ENCODE peak calls at places on chromosomes 16 and 17, in five cellular contexts. T is GM12878, W is SK-N-SH, U is HepG2, Q is K562. B is an unnamed sample.

GRCh38 chr17:2828396-2829038 is 32.3 kb downstream of the RAP1GAP2 start:
- DNase-seq in T (no peak), W (peak), U (peak), Q (peak), B (peak)

GRCh38 chr17:78788451-78788850 is 6.4 kb upstream of the CYTH1 start:
- DNase-seq in T (no peak), W (no peak), U (no peak), Q (no peak), B (no peak)

GRCh38 chr17:17859909-17860760 is 23.3 kb upstream of the SREBF1 start:
- DNase-seq in T (no peak), W (peak), U (peak), Q (peak), B (no peak)

GRCh38 chr16:27108826-27109665 is 42.3 kb downstream of the C16orf82 start:
- DNase-seq in T (no peak), W (no peak), U (no peak), Q (no peak), B (no peak)

GRCh38 chr17:46160169-46160568 is 33.1 kb downstream of the KANSL1 start:
- DNase-seq in T (no peak), W (no peak), U (no peak), Q (no peak), B (no peak)

GRCh38 chr16:24544640-24545039 is 5.3 kb downstream of the RBBP6 start:
- DNase-seq in T (no peak), W (no peak), U (no peak), Q (no peak), B (no peak)

GRCh38 chr17:82237746-82238561 is 9.1 kb downstream of the SLC16A3 start:
- DNase-seq in T (no peak), W (no peak), U (no peak), Q (no peak), B (no peak)

GRCh38 chr17:62670202-62670821 is 42.8 kb downstream of the MRC2 start:
- DNase-seq in T (no peak), W (peak), U (peak), Q (no peak), B (no peak)

GRCh38 chr17:76524598-76525512 is 12.7 kb downstream of the CYGB start:
- DNase-seq in T (no peak), W (no peak), U (peak), Q (no peak), B (no peak)

GRCh38 chr17:46995841-46996571 is 17.0 kb upstream of the RPRML start:
- DNase-seq in T (no peak), W (no peak), U (no peak), Q (no peak), B (no peak)

GRCh38 chr17:62565817-62566216 is 61.7 kb upstream of the MRC2 start:
- DNase-seq in T (no peak), W (no peak), U (no peak), Q (no peak), B (no peak)

GRCh38 chr17:14409292-14409691 is 108.4 kb downstream of the HS3ST3B1 start:
- DNase-seq in T (no peak), W (no peak), U (no peak), Q (no peak), B (no peak)

GRCh38 chr16:72501739-72502653 is 330.0 kb upstream of the PMFBP1 start:
- DNase-seq in T (peak), W (peak), U (peak), Q (peak), B (peak)

GRCh38 chr16:54142787-54143186 is 143.8 kb downstream of the IRX3 start:
- DNase-seq in T (no peak), W (no peak), U (no peak), Q (no peak), B (no peak)

GRCh38 chr16:1713933-1714332 is 7.9 kb downstream of the MAPK8IP3 start:
- DNase-seq in T (peak), W (no peak), U (no peak), Q (no peak), B (no peak)

GRCh38 chr17:41489531-41489930 is at the start of gene KRT36:
- DNase-seq in T (no peak), W (no peak), U (no peak), Q (no peak), B (no peak)

GRCh38 chr17:9228408-9229159 is 207.3 kb downstream of the NTN1 start:
- DNase-seq in T (no peak), W (no peak), U (no peak), Q (peak), B (no peak)

GRCh38 chr17:77869041-77869595 is 89.4 kb upstream of the TNRC6C start:
- DNase-seq in T (no peak), W (no peak), U (no peak), Q (no peak), B (no peak)

GRCh38 chr17:41428591-41429326 is 4.4 kb upstream of the KRT37 start:
- DNase-seq in T (no peak), W (no peak), U (peak), Q (no peak), B (no peak)

GRCh38 chr17:77609553-77610517 is 348.7 kb upstream of the TNRC6C start:
- DNase-seq in T (peak), W (no peak), U (peak), Q (peak), B (no peak)

DNA sequence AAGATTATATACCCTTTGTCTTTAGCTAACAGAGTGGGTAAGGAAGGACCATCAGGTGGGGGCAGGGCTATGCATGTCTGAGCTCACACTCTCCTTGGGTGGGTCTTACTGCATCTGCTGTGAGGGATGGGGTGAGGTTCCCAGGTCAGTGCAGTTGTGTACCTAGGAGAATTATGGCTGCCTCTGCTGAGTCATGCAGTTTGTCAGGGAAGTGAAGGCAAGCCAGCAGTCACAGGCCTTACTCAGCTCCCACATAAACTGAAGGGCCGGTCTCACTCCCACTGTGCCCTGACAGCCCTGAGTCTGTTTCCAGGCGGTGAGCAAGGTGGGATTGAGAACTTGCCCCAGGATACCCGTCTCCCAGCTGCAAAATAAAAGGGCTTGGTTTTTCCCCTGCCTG is 328.6 kb downstream of the MAP2K6 start:
- DNase-seq in T (no peak), W (no peak), U (no peak), Q (peak), B (no peak)
- TF ChIP-seq JUND in T (no peak), W (no peak), U (no peak), Q (no peak), B (no peak)

GRCh38 chr17:19746517-19746916 is 1.6 kb downstream of the ALDH3A1 start:
- DNase-seq in T (no peak), W (no peak), U (no peak), Q (no peak), B (no peak)

GRCh38 chr17:19743101-19744100 is 4.7 kb downstream of the ALDH3A1 start:
- DNase-seq in T (no peak), W (no peak), U (no peak), Q (no peak), B (no peak)

GRCh38 chr17:19744922-19745757 is 3.0 kb downstream of the ALDH3A1 start:
- DNase-seq in T (no peak), W (peak), U (no peak), Q (peak), B (peak)

GRCh38 chr17:19742495-19742894 is 5.6 kb downstream of the ALDH3A1 start:
- DNase-seq in T (no peak), W (no peak), U (no peak), Q (no peak), B (no peak)

GRCh38 chr17:19744492-19744891 is 3.6 kb downstream of the ALDH3A1 start:
- DNase-seq in T (no peak), W (no peak), U (no peak), Q (no peak), B (peak)
- H3K4me3 ChIP-seq in T (peak), W (peak), U (no peak), Q (no peak), B (peak)

DNA sequence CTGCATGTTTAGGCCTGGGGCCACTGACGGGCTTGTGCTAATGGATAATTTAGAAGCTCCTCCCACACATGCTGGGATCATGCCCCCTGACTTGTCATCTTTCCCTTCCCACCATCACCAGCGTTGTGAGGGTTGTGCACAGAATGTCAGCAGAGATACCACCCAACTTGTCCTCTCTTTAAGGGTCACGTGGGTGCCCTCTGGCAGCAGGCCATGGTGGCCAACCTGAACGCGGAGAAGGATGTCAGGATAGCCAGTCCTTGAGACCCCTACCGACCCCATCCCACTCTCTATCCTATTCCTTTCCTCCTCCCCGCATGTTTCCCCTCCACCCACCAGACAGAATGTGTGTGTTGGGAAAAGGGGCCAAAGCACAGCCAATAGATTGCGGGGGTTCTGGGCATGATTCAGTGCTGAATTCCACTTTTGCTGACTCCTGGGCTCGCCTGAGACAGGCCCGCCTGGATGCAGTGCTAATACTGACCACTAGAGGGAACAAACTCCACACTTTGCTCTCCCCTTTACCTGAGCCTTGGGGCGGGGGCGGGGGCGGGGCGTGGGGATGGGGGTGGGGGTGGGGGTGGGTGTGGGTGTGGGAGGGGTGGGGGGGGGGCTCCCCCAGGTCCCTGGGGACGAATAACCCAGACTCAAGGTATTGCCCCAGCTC is at the start of gene GH2:
- DNase-seq in T (no peak), W (peak), U (peak), Q (peak), B (no peak)
- TF ChIP-seq USF2 in T (no peak), W (no peak), U (no peak), Q (no peak), B (no peak)

DNA sequence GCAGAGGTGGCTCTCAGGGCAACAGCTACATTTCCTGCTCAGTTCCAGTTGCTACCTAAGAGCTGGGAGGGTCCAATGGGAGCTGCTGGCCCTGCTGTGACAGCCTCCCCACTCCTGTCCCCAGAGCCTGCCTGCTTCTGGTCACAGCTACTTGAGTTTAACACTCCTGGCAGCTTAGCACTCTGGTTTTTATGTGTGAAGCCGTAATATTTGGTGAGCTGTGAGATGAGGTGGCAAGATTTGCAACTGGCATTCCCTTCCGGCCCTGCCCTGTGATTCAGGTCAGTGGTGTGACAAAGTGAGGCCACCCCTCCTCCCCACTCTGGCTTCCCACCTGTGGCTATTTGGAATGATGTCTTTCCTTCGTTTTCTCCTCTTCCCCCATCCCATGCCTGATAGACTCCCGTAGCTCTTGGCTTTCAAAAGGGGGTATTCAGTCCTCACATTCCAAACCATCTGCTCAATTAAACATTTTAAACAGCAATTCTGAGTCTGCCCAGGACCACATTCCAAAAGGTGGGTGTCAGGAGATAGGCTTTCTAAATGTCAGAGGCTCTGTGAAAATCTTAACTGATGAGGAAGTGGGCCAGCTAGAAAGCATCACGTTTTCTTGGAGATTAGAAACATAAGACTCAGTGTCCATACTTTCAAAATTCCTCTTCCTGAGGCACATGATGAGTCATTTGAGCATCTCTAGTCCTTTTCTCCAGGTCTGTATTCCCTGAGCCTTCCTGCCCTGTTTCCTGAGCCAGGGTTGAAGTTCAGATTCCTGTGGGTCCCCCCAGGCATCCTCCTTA is 42.7 kb upstream of the SKAP1 start:
- DNase-seq in T (no peak), W (no peak), U (no peak), Q (no peak), B (no peak)
- TF ChIP-seq JUND in T (no peak), W (peak), U (no peak), Q (no peak), B (no peak)

DNA sequence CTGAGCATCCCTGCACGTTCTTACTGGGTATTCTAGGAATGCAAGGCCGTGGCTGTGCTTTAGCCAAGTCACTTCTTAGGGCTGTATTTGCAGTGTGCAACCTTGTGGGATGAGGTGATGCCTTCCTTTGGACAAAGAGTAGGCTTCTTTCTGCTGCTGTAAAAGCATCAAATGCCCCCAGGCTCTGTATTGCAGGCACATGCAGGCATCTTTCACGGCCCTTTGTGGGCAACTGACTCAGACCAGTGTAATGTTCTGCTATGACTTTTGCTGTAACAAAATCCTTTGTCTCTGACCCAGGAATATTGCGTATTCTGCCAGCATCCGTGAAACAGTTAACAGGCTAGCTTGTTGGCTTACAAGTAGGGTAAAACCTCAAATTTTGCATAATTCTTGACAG is 30.9 kb upstream of the GCSH start:
- DNase-seq in T (no peak), W (no peak), U (no peak), Q (no peak), B (no peak)
- H3K4me3 ChIP-seq in T (no peak), W (no peak), U (no peak), Q (no peak), B (no peak)

B was measured in H1.